ENCODE peak calls at places on chromosomes 16 and 17, in eight cellular contexts. D is adipocyte; M is activated gamma-delta T cell treated with anti-CD3 and anti-CD28 coated beads, Interleukin-2, amount 50 U/mL, for 16 hours; I is fibroblast of the aortic adventitia; X is NCI-H2171 treated with DMSO at 0.1 percent for 48 hours; Z is activated T-helper 1 cell treated with Interleukin-2 at 50 U/mL for 16 hours; W is activated T-cell treated with anti-CD3 and anti-CD28 coated beads for 48 hours; E is GM03348. B is an unnamed sample.

GRCh38 chr16:88651276-88651988 is 579 bp upstream of the CYBA start:
- DNase-seq in D (no peak), M (peak), I (no peak), X (no peak), Z (peak), W (peak), E (no peak), B (peak)

GRCh38 chr17:58385359-58385899 is 31.9 kb downstream of the RNF43 start:
- DNase-seq in D (no peak), M (no peak), I (no peak), X (peak), Z (no peak), W (no peak), E (no peak), B (no peak)

GRCh38 chr17:2337152-2337810 is at the start of gene SGSM2:
- DNase-seq in D (peak), M (peak), I (peak), X (peak), Z (peak), W (peak), E (peak), B (peak)

GRCh38 chr16:30068750-30069574 is 3.4 kb downstream of the ALDOA start:
- DNase-seq in D (peak), M (peak), I (peak), X (no peak), Z (peak), W (peak), E (no peak), B (peak)

GRCh38 chr16:67650023-67650422 is 5.1 kb downstream of the CARMIL2 start:
- DNase-seq in D (no peak), M (no peak), I (no peak), X (no peak), Z (no peak), W (no peak), E (no peak), B (no peak)

GRCh38 chr17:27993723-27994310 is 48.7 kb upstream of the NLK start:
- DNase-seq in D (no peak), M (no peak), I (no peak), X (no peak), Z (no peak), W (no peak), E (no peak), B (no peak)

GRCh38 chr17:6941989-6942388 is 53.9 kb upstream of the ALOX12 start:
- DNase-seq in D (no peak), M (no peak), I (no peak), X (no peak), Z (no peak), W (no peak), E (no peak), B (no peak)

GRCh38 chr16:27377666-27378485 is 24.1 kb upstream of the IL21R start:
- DNase-seq in D (no peak), M (no peak), I (no peak), X (no peak), Z (no peak), W (no peak), E (no peak), B (peak)

GRCh38 chr17:38590988-38591758 is 14.6 kb downstream of the SRCIN1 start:
- DNase-seq in D (no peak), M (no peak), I (no peak), X (peak), Z (no peak), W (no peak), E (no peak), B (peak)

GRCh38 chr17:60095381-60095780 is 16.7 kb upstream of the HEATR6 start:
- DNase-seq in D (no peak), M (no peak), I (no peak), X (no peak), Z (no peak), W (no peak), E (no peak), B (no peak)

B was measured in NCI-H82.